ENCODE peak calls at places on chromosomes 5 and 9, in eight cellular contexts. L is CD8-positive, alpha-beta T cell; G is tibial artery; K is A549; U is effector memory CD4-positive, alpha-beta T cell; W is brain microvascular endothelial cell; Q is aorta; P is lower lobe of right lung. Z is an unnamed sample.
A peak's percentile ranks its signal among the peaks of the same experiment; 100 is the strongest.

GRCh38 chr9:14383296-14383695 is 69.4 kb upstream of the NFIB start:
- DNase-seq in U (no peak), G (no peak), W (peak; percentile 56), L (no peak), Q (no peak), K (no peak), P (no peak), Z (no peak)

GRCh38 chr9:75147638-75148037 is 59.3 kb downstream of the OSTF1 start:
- DNase-seq in P (no peak), U (no peak), K (no peak), G (no peak), W (peak; percentile 11), Q (no peak), L (no peak), Z (no peak)

GRCh38 chr9:105425817-105426433 is 21.9 kb upstream of the FSD1L start:
- DNase-seq in G (no peak), P (no peak), W (no peak), Q (no peak), K (peak; percentile 55), U (no peak), L (no peak), Z (no peak)

GRCh38 chr9:117073539-117074336 is 341.1 kb downstream of the ASTN2 start:
- DNase-seq in P (no peak), G (no peak), L (no peak), U (no peak), W (peak; percentile 3), K (peak; percentile 15), Q (no peak), Z (no peak)

GRCh38 chr9:94084314-94084713 is at the start of gene PTPDC1:
- DNase-seq in K (no peak), L (no peak), U (no peak), W (peak; percentile 70), Q (no peak), G (no peak), P (no peak), Z (no peak)

GRCh38 chr9:100098241-100098886 is 436 bp downstream of the ERP44 start:
- DNase-seq in K (peak; percentile 75), L (peak; percentile 27), U (peak; percentile 16), Q (peak; percentile 69), W (peak; percentile 44), P (peak; percentile 66), G (peak; percentile 54), Z (peak; percentile 80)

GRCh38 chr5:111223086-111223789 is 946 bp upstream of the CAMK4 start:
- DNase-seq in Q (no peak), P (no peak), U (peak; percentile 25), W (no peak), K (no peak), L (no peak), G (no peak), Z (no peak)

GRCh38 chr5:139670369-139671095 is 22.4 kb downstream of the CXXC5 start:
- DNase-seq in L (peak; percentile 55), G (no peak), W (no peak), U (no peak), P (no peak), K (peak; percentile 53), Q (no peak), Z (no peak)

GRCh38 chr9:112097712-112098688 is 77.1 kb downstream of the SUSD1 start:
- DNase-seq in W (peak; percentile 63), L (peak; percentile 65), G (peak; percentile 43), Q (peak; percentile 63), P (peak; percentile 49), K (peak; percentile 72), U (peak; percentile 30), Z (no peak)

GRCh38 chr9:16221822-16222547 is 648.5 kb downstream of the BNC2 start:
- DNase-seq in L (no peak), K (no peak), W (no peak), U (no peak), P (no peak), Q (no peak), G (no peak), Z (no peak)

GRCh38 chr9:92600742-92601261 is 65.0 kb upstream of the ECM2 start:
- DNase-seq in P (no peak), G (no peak), L (no peak), U (no peak), W (peak; percentile 43), Q (peak; percentile 61), K (no peak), Z (no peak)

GRCh38 chr9:97632406-97632991 is 669 bp downstream of the TSTD2 start:
- DNase-seq in L (peak; percentile 21), Q (peak; percentile 65), G (peak; percentile 55), W (peak; percentile 68), K (no peak), P (peak; percentile 77), U (no peak), Z (peak; percentile 75)

GRCh38 chr9:122031806-122032205 is 61.3 kb downstream of the TTLL11 start:
- DNase-seq in W (no peak), K (peak; percentile 16), Q (no peak), U (no peak), P (no peak), L (no peak), G (no peak), Z (no peak)

GRCh38 chr5:79935992-79936643 is 54.9 kb downstream of the MTX3 start:
- DNase-seq in K (no peak), G (no peak), U (no peak), Q (no peak), P (no peak), W (no peak), L (no peak), Z (no peak)

GRCh38 chr9:37575511-37575914 is 667 bp downstream of the FBXO10 start:
- DNase-seq in U (no peak), L (no peak), W (no peak), Q (no peak), K (no peak), G (peak; percentile 21), P (no peak), Z (no peak)

GRCh38 chr5:50655810-50656205 is 10.6 kb upstream of the PARP8 start:
- DNase-seq in G (no peak), W (no peak), P (no peak), Q (no peak), L (no peak), U (no peak), K (no peak), Z (no peak)

GRCh38 chr5:141856030-141856790 is 22.0 kb downstream of the PCDH1 start:
- DNase-seq in G (no peak), Q (no peak), W (no peak), K (no peak), L (no peak), P (no peak), U (no peak), Z (no peak)

GRCh38 chr9:115395511-115396021 is 277.6 kb upstream of the TNC start:
- DNase-seq in L (no peak), G (no peak), P (no peak), K (no peak), Q (no peak), U (no peak), W (peak; percentile 54), Z (no peak)

GRCh38 chr9:22813520-22813919 is 366.9 kb downstream of the DMRTA1 start:
- DNase-seq in G (no peak), W (no peak), U (no peak), Q (no peak), P (no peak), L (no peak), K (no peak), Z (no peak)

DNA sequence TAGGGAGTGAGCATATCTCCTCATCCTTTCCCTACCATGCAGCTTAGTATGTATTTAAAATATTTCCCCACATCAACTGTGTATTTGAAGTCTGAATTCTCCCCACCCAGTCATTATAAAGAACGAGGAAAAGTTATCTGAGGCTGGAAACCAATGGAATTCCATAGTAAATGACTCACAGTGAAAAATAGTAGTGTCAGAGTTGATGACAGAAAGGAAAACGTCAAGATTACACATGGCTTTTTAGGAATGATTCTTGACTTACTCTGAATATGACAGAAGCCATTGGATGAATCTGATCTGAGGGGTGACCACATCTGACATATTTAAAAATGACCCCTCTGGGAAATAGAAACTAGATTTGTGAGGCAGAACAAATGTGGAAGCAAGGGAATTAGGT is 1768.8 kb upstream of the CDH9 start:
- DNase-seq in K (no peak), Q (no peak), P (no peak), G (no peak), L (no peak), W (peak; percentile 22), U (no peak), Z (no peak)
- H3K27ac ChIP-seq in K (no peak overlapping the region), Q (no peak overlapping the region), P (no peak overlapping the region), G (no peak overlapping the region), L (no peak overlapping the region), W (no peak overlapping the region), U (no peak overlapping the region), Z (no peak overlapping the region)

DNA sequence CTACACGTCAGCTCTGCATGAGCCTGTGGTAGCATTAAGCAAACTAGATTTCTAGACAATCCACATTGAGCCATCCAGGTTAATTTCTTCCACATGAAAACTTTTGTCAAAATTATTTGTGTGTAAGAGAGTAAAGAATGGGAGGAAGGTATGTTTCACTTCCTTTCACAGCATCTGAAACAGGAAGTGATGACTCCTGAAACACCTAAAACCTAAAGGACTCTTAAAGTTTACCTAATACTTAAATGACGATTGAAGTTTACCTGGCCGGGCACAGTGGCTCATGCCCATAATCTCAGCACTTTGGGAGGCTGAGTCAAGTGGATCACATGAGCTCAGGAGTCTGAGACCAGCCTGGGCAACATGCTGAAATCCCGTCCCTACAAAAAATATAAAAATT is 223.8 kb downstream of the CEMIP2 start:
- DNase-seq in G (no peak), P (no peak), U (no peak), W (no peak), L (no peak), K (no peak), Q (no peak), Z (no peak)
- H3K4me3 ChIP-seq in G (no peak overlapping the region), P (no peak overlapping the region), U (no peak overlapping the region), W (no peak overlapping the region), L (no peak overlapping the region), K (no peak overlapping the region), Q (no peak overlapping the region), Z (no peak overlapping the region)

DNA sequence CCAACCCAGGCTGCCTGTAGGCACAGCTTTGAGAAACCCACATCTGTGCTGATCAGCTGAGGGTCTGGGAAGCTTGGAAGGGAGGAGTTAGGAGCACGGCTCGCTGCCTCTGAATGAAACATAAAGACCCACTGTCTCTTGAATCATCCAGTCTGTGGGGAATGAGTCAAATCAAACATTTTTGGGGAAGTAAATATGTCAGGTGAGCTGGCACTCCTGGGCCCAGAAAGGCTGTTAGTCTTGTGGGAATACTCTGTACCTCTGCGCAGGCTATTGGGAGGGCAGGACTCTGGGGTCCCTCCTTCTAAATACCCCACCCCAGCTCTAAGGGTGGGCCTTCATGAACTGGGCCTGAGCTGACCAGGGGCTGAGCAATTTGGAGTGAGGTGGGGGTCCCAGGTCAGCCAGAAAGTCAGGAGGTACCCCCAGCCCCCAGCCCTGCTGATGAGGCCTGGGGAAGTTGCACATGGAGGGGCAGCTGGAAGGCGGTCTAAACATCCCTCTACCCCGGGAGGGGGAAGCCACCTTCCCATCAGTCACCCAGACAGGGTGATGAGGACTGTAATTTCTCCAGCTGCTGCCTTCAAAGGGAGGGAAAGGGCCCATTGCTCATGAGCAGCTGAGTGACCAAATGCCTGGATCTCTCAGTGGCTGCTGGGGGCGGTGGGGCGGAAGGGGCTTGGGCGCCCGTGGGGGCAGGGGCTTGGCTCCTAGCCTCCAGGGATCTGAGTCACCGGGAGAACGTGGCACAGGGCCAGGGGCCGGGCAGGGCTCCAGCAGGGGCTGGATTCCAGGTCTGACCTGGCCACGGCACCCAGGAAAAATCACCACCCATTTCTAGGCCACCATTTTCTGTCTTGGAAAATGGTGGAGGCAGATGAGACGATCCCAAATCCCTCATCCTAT is 10.8 kb downstream of the FIBCD1 start:
- DNase-seq in Q (no peak), G (no peak), P (no peak), L (no peak), K (peak; percentile 83), U (no peak), W (peak; percentile 18), Z (peak; percentile 50)
- H3K27ac ChIP-seq in Q (no peak overlapping the region), G (no peak overlapping the region), P (no peak overlapping the region), L (no peak overlapping the region), K (peak overlapping the region; percentile 93), U (no peak overlapping the region), W (no peak overlapping the region), Z (no peak overlapping the region)

GRCh38 chr5:133977858-133978257 is 9.4 kb upstream of the C5orf15 start:
- DNase-seq in K (no peak), Q (no peak), G (no peak), P (no peak), U (no peak), L (no peak), W (peak; percentile 50), Z (no peak)
- H3K4me3 ChIP-seq in K (no peak overlapping the region), Q (no peak overlapping the region), G (no peak overlapping the region), P (no peak overlapping the region), U (no peak overlapping the region), L (no peak overlapping the region), W (no peak overlapping the region), Z (no peak overlapping the region)